ENCODE peak calls at places on chromosome 16, in nine cellular contexts. G is EL; F is bronchial epithelial cell; E is A549; C is stimulated activated CD4-positive, alpha-beta T cell treated with anti-CD3 and anti-CD28 coated beads, TNF-alpha, amount 100 ng/mL, for 48 hours; X is HEK293T; R is Right ventricle myocardium superior; K is adipocyte; T is AML-193. H is an unnamed sample.
A peak's percentile ranks its signal among the peaks of the same experiment; 100 is the strongest.

GRCh38 chr16:53091508-53092211 is 36.9 kb downstream of the CHD9 start:
- DNase-seq in G (peak; percentile 86), F (peak; percentile 46), E (no peak), C (no peak), X (no peak), R (peak; percentile 80), K (peak; percentile 92), T (peak; percentile 45), H (peak; percentile 87)

GRCh38 chr16:31298958-31299357 is 39.2 kb downstream of the ITGAM start:
- DNase-seq in G (no peak), F (peak; percentile 29), E (no peak), C (no peak), X (no peak), R (no peak), K (no peak), T (peak; percentile 57), H (peak; percentile 8)

GRCh38 chr16:48978501-48978900 is 303.1 kb downstream of the CBLN1 start:
- DNase-seq in G (peak; percentile 40), F (no peak), E (no peak), C (no peak), X (no peak), R (no peak), K (no peak), T (no peak), H (no peak)

GRCh38 chr16:85955566-85955965 is 56.6 kb downstream of the IRF8 start:
- DNase-seq in G (no peak), F (no peak), E (no peak), C (no peak), X (no peak), R (no peak), K (no peak), T (no peak), H (no peak)

GRCh38 chr16:50099957-50100648 is 34.3 kb downstream of the HEATR3 start:
- DNase-seq in G (no peak), F (peak; percentile 92), E (no peak), C (no peak), X (no peak), R (no peak), K (no peak), T (no peak), H (no peak)

GRCh38 chr16:79418588-79418987 is 181.9 kb downstream of the MAF start:
- DNase-seq in G (no peak), F (no peak), E (no peak), C (no peak), X (no peak), R (no peak), K (no peak), T (no peak), H (no peak)

GRCh38 chr16:84532299-84532724 is 27.9 kb upstream of the MEAK7 start:
- DNase-seq in G (peak; percentile 99), F (peak; percentile 89), E (peak; percentile 62), C (no peak), X (no peak), R (peak; percentile 74), K (peak; percentile 92), T (no peak), H (peak; percentile 98)

GRCh38 chr16:63981639-63982038 is 1140.2 kb downstream of the CDH11 start:
- DNase-seq in G (no peak), F (no peak), E (no peak), C (no peak), X (no peak), R (no peak), K (peak; percentile 28), T (no peak), H (no peak)

GRCh38 chr16:3292604-3293003 is 9.3 kb downstream of the ZNF263 start:
- DNase-seq in G (peak; percentile 45), F (no peak), E (no peak), C (no peak), X (no peak), R (no peak), K (peak; percentile 24), T (no peak), H (peak; percentile 29)

GRCh38 chr16:57797526-57798266 is 4.6 kb downstream of the KIFC3 start:
- DNase-seq in G (no peak), F (peak; percentile 78), E (peak; percentile 60), C (no peak), X (no peak), R (peak; percentile 53), K (no peak), T (no peak), H (no peak)

GRCh38 chr16:86396318-86396882 is 113.9 kb upstream of the FOXF1 start:
- DNase-seq in G (peak; percentile 74), F (no peak), E (no peak), C (no peak), X (no peak), R (no peak), K (peak; percentile 92), T (no peak), H (peak; percentile 82)

GRCh38 chr16:58628845-58629680 is 563 bp downstream of the CNOT1 start:
- DNase-seq in G (peak; percentile 27), F (peak; percentile 34), E (no peak), C (peak; percentile 22), X (peak; percentile 21), R (peak; percentile 72), K (peak; percentile 63), T (peak; percentile 20), H (peak; percentile 56)

GRCh38 chr16:79564594-79565210 is 35.8 kb downstream of the MAF start:
- DNase-seq in G (no peak), F (no peak), E (no peak), C (no peak), X (no peak), R (no peak), K (no peak), T (no peak), H (no peak)

GRCh38 chr16:84013787-84014569 is 28.6 kb downstream of the SLC38A8 start:
- DNase-seq in G (peak; percentile 73), F (peak; percentile 92), E (peak; percentile 70), C (peak; percentile 80), X (peak; percentile 92), R (peak; percentile 52), K (peak; percentile 29), T (no peak), H (peak; percentile 89)

GRCh38 chr16:46973457-46974324 is at the start of gene DNAJA2:
- DNase-seq in G (peak; percentile 87), F (peak; percentile 69), E (peak; percentile 85), C (peak; percentile 82), X (peak; percentile 94), R (peak; percentile 96), K (peak; percentile 95), T (peak; percentile 82), H (peak; percentile 91)

GRCh38 chr16:83701494-83701893 is 106.3 kb upstream of the HSBP1 start:
- DNase-seq in G (peak; percentile 53), F (peak; percentile 23), E (no peak), C (no peak), X (peak; percentile 56), R (no peak), K (peak; percentile 44), T (no peak), H (peak; percentile 48)

GRCh38 chr16:84356591-84357116 is 11.7 kb upstream of the ATP2C2 start:
- DNase-seq in G (peak; percentile 15), F (peak; percentile 67), E (no peak), C (no peak), X (no peak), R (no peak), K (no peak), T (no peak), H (no peak)

GRCh38 chr16:82880361-82880760 is 253.6 kb downstream of the CDH13 start:
- DNase-seq in G (no peak), F (no peak), E (no peak), C (no peak), X (no peak), R (no peak), K (no peak), T (no peak), H (no peak)

GRCh38 chr16:85372627-85373372 is 240.3 kb upstream of the GSE1 start:
- DNase-seq in G (peak; percentile 81), F (peak; percentile 78), E (no peak), C (peak; percentile 45), X (no peak), R (no peak), K (peak; percentile 71), T (peak; percentile 74), H (peak; percentile 88)

GRCh38 chr16:73023752-73024570 is 24.0 kb downstream of the ZFHX3 start:
- DNase-seq in G (no peak), F (no peak), E (no peak), C (no peak), X (no peak), R (no peak), K (no peak), T (no peak), H (no peak)

GRCh38 chr16:30184430-30185140 is 1.2 kb downstream of the CORO1A start:
- DNase-seq in G (no peak), F (peak; percentile 5), E (no peak), C (no peak), X (peak; percentile 19), R (peak; percentile 64), K (no peak), T (peak; percentile 39), H (no peak)

GRCh38 chr16:21104124-21104860 is 46.4 kb downstream of the DNAH3 start:
- DNase-seq in G (peak; percentile 52), F (no peak), E (no peak), C (no peak), X (no peak), R (no peak), K (peak; percentile 45), T (no peak), H (peak; percentile 25)

GRCh38 chr16:54285414-54286066 is 1.0 kb downstream of the IRX3 start:
- DNase-seq in G (peak; percentile 68), F (no peak), E (no peak), C (no peak), X (peak; percentile 20), R (peak; percentile 54), K (peak; percentile 67), T (no peak), H (peak; percentile 69)

GRCh38 chr16:88387941-88388627 is 5.3 kb downstream of the ZNF469 start:
- DNase-seq in G (peak; percentile 22), F (peak; percentile 28), E (peak; percentile 74), C (no peak), X (no peak), R (peak; percentile 53), K (peak; percentile 60), T (no peak), H (no peak)

GRCh38 chr16:55809386-55809785 is 23.5 kb downstream of the CES1 start:
- DNase-seq in G (no peak), F (no peak), E (no peak), C (no peak), X (no peak), R (no peak), K (no peak), T (no peak), H (no peak)

H was measured in ELR.